ENCODE peak calls at places on chromosome 2, in eight cellular contexts. One of them, this sample, is unnamed.

GRCh38 chr2:64214281-64215115 is 70.3 kb upstream of the PELI1 start:
- DNase-seq in NCI-H1092: no peak
- DNase-seq in nucleus accumbens: peak; percentile 5
- DNase-seq in GM23248: peak; percentile 18
- DNase-seq in activated CD4-positive, alpha-beta T cell treated with anti-CD3 and anti-CD28 coated beads for 24 hours: no peak
- DNase-seq in ACHN: no peak
- DNase-seq in bronchial epithelial cell: peak; percentile 84
- DNase-seq in T-helper 1 cell: no peak
- DNase-seq in this sample: peak; percentile 48

GRCh38 chr2:229085439-229085838 is 185.6 kb downstream of the PID1 start:
- DNase-seq in T-helper 1 cell: no peak
- DNase-seq in bronchial epithelial cell: no peak
- DNase-seq in GM23248: no peak
- DNase-seq in activated CD4-positive, alpha-beta T cell treated with anti-CD3 and anti-CD28 coated beads for 24 hours: no peak
- DNase-seq in NCI-H1092: no peak
- DNase-seq in ACHN: no peak
- DNase-seq in nucleus accumbens: no peak
- DNase-seq in this sample: no peak

GRCh38 chr2:4951368-4951767 is 740.8 kb upstream of the SOX11 start:
- DNase-seq in activated CD4-positive, alpha-beta T cell treated with anti-CD3 and anti-CD28 coated beads for 24 hours: no peak
- DNase-seq in T-helper 1 cell: no peak
- DNase-seq in NCI-H1092: no peak
- DNase-seq in bronchial epithelial cell: no peak
- DNase-seq in ACHN: no peak
- DNase-seq in GM23248: no peak
- DNase-seq in nucleus accumbens: no peak
- DNase-seq in this sample: no peak

GRCh38 chr2:53635681-53636080 is 131.9 kb upstream of the CHAC2 start:
- DNase-seq in ACHN: no peak
- DNase-seq in GM23248: no peak
- DNase-seq in activated CD4-positive, alpha-beta T cell treated with anti-CD3 and anti-CD28 coated beads for 24 hours: no peak
- DNase-seq in nucleus accumbens: no peak
- DNase-seq in T-helper 1 cell: no peak
- DNase-seq in NCI-H1092: no peak
- DNase-seq in bronchial epithelial cell: no peak
- DNase-seq in this sample: no peak

GRCh38 chr2:166167451-166167850 is 39.6 kb upstream of the SCN1A start:
- DNase-seq in GM23248: no peak
- DNase-seq in nucleus accumbens: no peak
- DNase-seq in NCI-H1092: no peak
- DNase-seq in bronchial epithelial cell: no peak
- DNase-seq in T-helper 1 cell: no peak
- DNase-seq in activated CD4-positive, alpha-beta T cell treated with anti-CD3 and anti-CD28 coated beads for 24 hours: no peak
- DNase-seq in ACHN: no peak
- DNase-seq in this sample: no peak

GRCh38 chr2:108324531-108325256 is 36.0 kb downstream of the SULT1C2 start:
- DNase-seq in nucleus accumbens: no peak
- DNase-seq in activated CD4-positive, alpha-beta T cell treated with anti-CD3 and anti-CD28 coated beads for 24 hours: no peak
- DNase-seq in bronchial epithelial cell: peak; percentile 81
- DNase-seq in NCI-H1092: no peak
- DNase-seq in GM23248: peak; percentile 86
- DNase-seq in ACHN: peak; percentile 45
- DNase-seq in T-helper 1 cell: no peak
- DNase-seq in this sample: no peak

GRCh38 chr2:196112408-196113039 is 43.9 kb upstream of the DNAH7 start:
- DNase-seq in NCI-H1092: no peak
- DNase-seq in GM23248: peak; percentile 90
- DNase-seq in T-helper 1 cell: no peak
- DNase-seq in nucleus accumbens: no peak
- DNase-seq in activated CD4-positive, alpha-beta T cell treated with anti-CD3 and anti-CD28 coated beads for 24 hours: no peak
- DNase-seq in ACHN: peak; percentile 66
- DNase-seq in bronchial epithelial cell: peak; percentile 84
- DNase-seq in this sample: no peak

GRCh38 chr2:238874330-238875050 is 26.6 kb downstream of the TWIST2 start:
- DNase-seq in bronchial epithelial cell: no peak
- DNase-seq in NCI-H1092: no peak
- DNase-seq in activated CD4-positive, alpha-beta T cell treated with anti-CD3 and anti-CD28 coated beads for 24 hours: no peak
- DNase-seq in nucleus accumbens: no peak
- DNase-seq in T-helper 1 cell: no peak
- DNase-seq in GM23248: peak; percentile 70
- DNase-seq in ACHN: no peak
- DNase-seq in this sample: no peak

GRCh38 chr2:11177871-11178598 is 22.8 kb downstream of the SLC66A3 start:
- DNase-seq in T-helper 1 cell: no peak
- DNase-seq in bronchial epithelial cell: no peak
- DNase-seq in activated CD4-positive, alpha-beta T cell treated with anti-CD3 and anti-CD28 coated beads for 24 hours: no peak
- DNase-seq in GM23248: no peak
- DNase-seq in NCI-H1092: peak; percentile 44
- DNase-seq in ACHN: no peak
- DNase-seq in nucleus accumbens: no peak
- DNase-seq in this sample: no peak

GRCh38 chr2:134912406-134912805 is 6.2 kb upstream of the CCNT2 start:
- DNase-seq in bronchial epithelial cell: peak; percentile 76
- DNase-seq in T-helper 1 cell: no peak
- DNase-seq in activated CD4-positive, alpha-beta T cell treated with anti-CD3 and anti-CD28 coated beads for 24 hours: no peak
- DNase-seq in NCI-H1092: no peak
- DNase-seq in nucleus accumbens: no peak
- DNase-seq in GM23248: peak; percentile 56
- DNase-seq in ACHN: peak; percentile 20
- DNase-seq in this sample: no peak

GRCh38 chr2:164479460-164479859 is 141.8 kb downstream of the GRB14 start:
- DNase-seq in activated CD4-positive, alpha-beta T cell treated with anti-CD3 and anti-CD28 coated beads for 24 hours: no peak
- DNase-seq in ACHN: peak; percentile 68
- DNase-seq in T-helper 1 cell: no peak
- DNase-seq in nucleus accumbens: peak; percentile 15
- DNase-seq in GM23248: peak; percentile 48
- DNase-seq in bronchial epithelial cell: peak; percentile 29
- DNase-seq in NCI-H1092: no peak
- DNase-seq in this sample: no peak

GRCh38 chr2:150169230-150169629 is 318.2 kb downstream of the RND3 start:
- DNase-seq in NCI-H1092: no peak
- DNase-seq in bronchial epithelial cell: peak; percentile 56
- DNase-seq in activated CD4-positive, alpha-beta T cell treated with anti-CD3 and anti-CD28 coated beads for 24 hours: no peak
- DNase-seq in nucleus accumbens: no peak
- DNase-seq in T-helper 1 cell: no peak
- DNase-seq in ACHN: no peak
- DNase-seq in GM23248: peak; percentile 88
- DNase-seq in this sample: no peak

GRCh38 chr2:180050246-180050645 is 43.1 kb upstream of the CWC22 start:
- DNase-seq in activated CD4-positive, alpha-beta T cell treated with anti-CD3 and anti-CD28 coated beads for 24 hours: no peak
- DNase-seq in T-helper 1 cell: no peak
- DNase-seq in bronchial epithelial cell: peak; percentile 7
- DNase-seq in GM23248: peak; percentile 46
- DNase-seq in ACHN: no peak
- DNase-seq in NCI-H1092: no peak
- DNase-seq in nucleus accumbens: no peak
- DNase-seq in this sample: no peak

GRCh38 chr2:113910110-113910717 is 20.3 kb downstream of the ACTR3 start:
- DNase-seq in bronchial epithelial cell: peak; percentile 15
- DNase-seq in ACHN: peak; percentile 34
- DNase-seq in NCI-H1092: no peak
- DNase-seq in T-helper 1 cell: peak; percentile 42
- DNase-seq in activated CD4-positive, alpha-beta T cell treated with anti-CD3 and anti-CD28 coated beads for 24 hours: peak; percentile 30
- DNase-seq in nucleus accumbens: no peak
- DNase-seq in GM23248: peak; percentile 60
- DNase-seq in this sample: peak; percentile 62

GRCh38 chr2:112577756-112578155 is 6.7 kb upstream of the CHCHD5 start:
- DNase-seq in GM23248: peak; percentile 32
- DNase-seq in T-helper 1 cell: no peak
- DNase-seq in bronchial epithelial cell: no peak
- DNase-seq in ACHN: peak; percentile 49
- DNase-seq in nucleus accumbens: no peak
- DNase-seq in activated CD4-positive, alpha-beta T cell treated with anti-CD3 and anti-CD28 coated beads for 24 hours: no peak
- DNase-seq in NCI-H1092: no peak
- DNase-seq in this sample: no peak

GRCh38 chr2:203021986-203022385 is 7.3 kb downstream of the NBEAL1 start:
- DNase-seq in activated CD4-positive, alpha-beta T cell treated with anti-CD3 and anti-CD28 coated beads for 24 hours: no peak
- DNase-seq in T-helper 1 cell: no peak
- DNase-seq in NCI-H1092: no peak
- DNase-seq in GM23248: peak; percentile 13
- DNase-seq in nucleus accumbens: no peak
- DNase-seq in ACHN: no peak
- DNase-seq in bronchial epithelial cell: no peak
- DNase-seq in this sample: no peak

GRCh38 chr2:189954989-189955388 is 107.5 kb downstream of the MSTN start:
- DNase-seq in NCI-H1092: no peak
- DNase-seq in ACHN: no peak
- DNase-seq in nucleus accumbens: no peak
- DNase-seq in T-helper 1 cell: no peak
- DNase-seq in activated CD4-positive, alpha-beta T cell treated with anti-CD3 and anti-CD28 coated beads for 24 hours: no peak
- DNase-seq in GM23248: no peak
- DNase-seq in bronchial epithelial cell: no peak
- DNase-seq in this sample: no peak

GRCh38 chr2:24315669-24316068 is 44.7 kb downstream of the ITSN2 start:
- DNase-seq in GM23248: no peak
- DNase-seq in T-helper 1 cell: no peak
- DNase-seq in ACHN: no peak
- DNase-seq in nucleus accumbens: no peak
- DNase-seq in activated CD4-positive, alpha-beta T cell treated with anti-CD3 and anti-CD28 coated beads for 24 hours: no peak
- DNase-seq in NCI-H1092: no peak
- DNase-seq in bronchial epithelial cell: no peak
- DNase-seq in this sample: no peak

GRCh38 chr2:120617055-120617454 is 118.6 kb upstream of the GLI2 start:
- DNase-seq in T-helper 1 cell: no peak
- DNase-seq in GM23248: peak; percentile 57
- DNase-seq in nucleus accumbens: no peak
- DNase-seq in bronchial epithelial cell: no peak
- DNase-seq in NCI-H1092: no peak
- DNase-seq in ACHN: no peak
- DNase-seq in activated CD4-positive, alpha-beta T cell treated with anti-CD3 and anti-CD28 coated beads for 24 hours: no peak
- DNase-seq in this sample: no peak

GRCh38 chr2:69013837-69014796 is 1.1 kb downstream of the ANTXR1 start:
- DNase-seq in NCI-H1092: no peak
- DNase-seq in bronchial epithelial cell: no peak
- DNase-seq in GM23248: peak; percentile 75
- DNase-seq in ACHN: peak; percentile 50
- DNase-seq in nucleus accumbens: no peak
- DNase-seq in T-helper 1 cell: no peak
- DNase-seq in activated CD4-positive, alpha-beta T cell treated with anti-CD3 and anti-CD28 coated beads for 24 hours: no peak
- DNase-seq in this sample: no peak

GRCh38 chr2:29895296-29895695 is 26.1 kb downstream of the ALK start:
- DNase-seq in T-helper 1 cell: no peak
- DNase-seq in nucleus accumbens: no peak
- DNase-seq in activated CD4-positive, alpha-beta T cell treated with anti-CD3 and anti-CD28 coated beads for 24 hours: no peak
- DNase-seq in ACHN: no peak
- DNase-seq in NCI-H1092: no peak
- DNase-seq in GM23248: peak; percentile 4
- DNase-seq in bronchial epithelial cell: no peak
- DNase-seq in this sample: no peak

GRCh38 chr2:230981704-230982103 is 14.2 kb upstream of the SPATA3 start:
- DNase-seq in T-helper 1 cell: no peak
- DNase-seq in nucleus accumbens: no peak
- DNase-seq in NCI-H1092: no peak
- DNase-seq in bronchial epithelial cell: no peak
- DNase-seq in activated CD4-positive, alpha-beta T cell treated with anti-CD3 and anti-CD28 coated beads for 24 hours: no peak
- DNase-seq in ACHN: no peak
- DNase-seq in GM23248: no peak
- DNase-seq in this sample: peak; percentile 27

GRCh38 chr2:119222863-119223520 is 642 bp upstream of the STEAP3 start:
- DNase-seq in activated CD4-positive, alpha-beta T cell treated with anti-CD3 and anti-CD28 coated beads for 24 hours: no peak
- DNase-seq in ACHN: no peak
- DNase-seq in T-helper 1 cell: no peak
- DNase-seq in nucleus accumbens: no peak
- DNase-seq in GM23248: no peak
- DNase-seq in NCI-H1092: no peak
- DNase-seq in bronchial epithelial cell: no peak
- DNase-seq in this sample: no peak

GRCh38 chr2:63654959-63655358 is 66.2 kb downstream of the MDH1 start:
- DNase-seq in GM23248: peak; percentile 77
- DNase-seq in ACHN: no peak
- DNase-seq in T-helper 1 cell: no peak
- DNase-seq in bronchial epithelial cell: peak; percentile 54
- DNase-seq in activated CD4-positive, alpha-beta T cell treated with anti-CD3 and anti-CD28 coated beads for 24 hours: no peak
- DNase-seq in NCI-H1092: no peak
- DNase-seq in nucleus accumbens: no peak
- DNase-seq in this sample: no peak

GRCh38 chr2:217797661-217798069 is 205.1 kb downstream of the TNS1 start:
- DNase-seq in NCI-H1092: peak; percentile 8
- DNase-seq in GM23248: no peak
- DNase-seq in nucleus accumbens: no peak
- DNase-seq in T-helper 1 cell: no peak
- DNase-seq in activated CD4-positive, alpha-beta T cell treated with anti-CD3 and anti-CD28 coated beads for 24 hours: no peak
- DNase-seq in ACHN: no peak
- DNase-seq in bronchial epithelial cell: peak; percentile 96
- DNase-seq in this sample: no peak

GRCh38 chr2:147181351-147182029 is 663.3 kb upstream of the ACVR2A start:
- DNase-seq in nucleus accumbens: no peak
- DNase-seq in T-helper 1 cell: no peak
- DNase-seq in NCI-H1092: no peak
- DNase-seq in GM23248: no peak
- DNase-seq in activated CD4-positive, alpha-beta T cell treated with anti-CD3 and anti-CD28 coated beads for 24 hours: no peak
- DNase-seq in bronchial epithelial cell: peak; percentile 11
- DNase-seq in ACHN: no peak
- DNase-seq in this sample: no peak

GRCh38 chr2:197122821-197123220 is 187.8 kb downstream of the ANKRD44 start:
- DNase-seq in GM23248: no peak
- DNase-seq in bronchial epithelial cell: peak; percentile 5
- DNase-seq in T-helper 1 cell: no peak
- DNase-seq in nucleus accumbens: no peak
- DNase-seq in ACHN: no peak
- DNase-seq in activated CD4-positive, alpha-beta T cell treated with anti-CD3 and anti-CD28 coated beads for 24 hours: no peak
- DNase-seq in NCI-H1092: no peak
- DNase-seq in this sample: no peak

GRCh38 chr2:215607790-215608189 is 171.9 kb upstream of the FN1 start:
- DNase-seq in NCI-H1092: no peak
- DNase-seq in ACHN: no peak
- DNase-seq in activated CD4-positive, alpha-beta T cell treated with anti-CD3 and anti-CD28 coated beads for 24 hours: no peak
- DNase-seq in bronchial epithelial cell: no peak
- DNase-seq in T-helper 1 cell: no peak
- DNase-seq in nucleus accumbens: no peak
- DNase-seq in GM23248: peak; percentile 58
- DNase-seq in this sample: no peak

GRCh38 chr2:105746177-105747080 is 1.7 kb downstream of the NCK2 start:
- DNase-seq in NCI-H1092: no peak
- DNase-seq in T-helper 1 cell: peak; percentile 74
- DNase-seq in ACHN: no peak
- DNase-seq in nucleus accumbens: no peak
- DNase-seq in GM23248: no peak
- DNase-seq in activated CD4-positive, alpha-beta T cell treated with anti-CD3 and anti-CD28 coated beads for 24 hours: peak; percentile 92
- DNase-seq in bronchial epithelial cell: no peak
- DNase-seq in this sample: peak; percentile 91

This sample was measured in activated naive CD4-positive, alpha-beta T cell treated with Interleukin-2 at 50 U/mL for 16 hours.